ENCODE peak calls at places on chromosomes 2 and 18, in six cellular contexts. W is lower lobe of right lung, Y is AG10803, L is neural progenitor cell, I is kidney, G is PC-3. O is an unnamed sample.

GRCh38 chr2:231611273-231612198 is 18.9 kb downstream of the TEX44 start:
- DNase-seq in W (no peak), Y (peak; percentile 25), L (peak; percentile 66), I (no peak), G (peak; percentile 88), O (peak; percentile 54)

GRCh38 chr2:100260712-100261620 is 61.3 kb downstream of the LONRF2 start:
- DNase-seq in W (no peak), Y (peak; percentile 73), L (peak; percentile 79), I (no peak), G (peak; percentile 83), O (peak; percentile 88)

GRCh38 chr2:62382757-62383156 is 123.2 kb downstream of the TMEM17 start:
- DNase-seq in W (no peak), Y (peak; percentile 13), L (no peak), I (no peak), G (no peak), O (peak; percentile 76)

GRCh38 chr18:54983041-54983686 is 23.9 kb upstream of the CCDC68 start:
- DNase-seq in W (no peak), Y (peak; percentile 61), L (peak; percentile 68), I (no peak), G (peak; percentile 82), O (peak; percentile 91)

GRCh38 chr18:69725855-69726508 is 221.7 kb downstream of the CD226 start:
- DNase-seq in W (no peak), Y (no peak), L (no peak), I (no peak), G (no peak), O (no peak)

GRCh38 chr2:201280191-201281040 is 20.1 kb downstream of the CASP8 start:
- DNase-seq in W (no peak), Y (no peak), L (no peak), I (no peak), G (no peak), O (no peak)

GRCh38 chr18:13464432-13465125 is 246.0 kb downstream of the LDLRAD4 start:
- DNase-seq in W (peak; percentile 70), Y (no peak), L (no peak), I (no peak), G (no peak), O (peak; percentile 15)

GRCh38 chr18:59142274-59142673 is 2.6 kb downstream of the SEC11C start:
- DNase-seq in W (no peak), Y (no peak), L (no peak), I (no peak), G (no peak), O (no peak)

GRCh38 chr2:110869472-110870446 is 137.4 kb downstream of the ACOXL start:
- DNase-seq in W (no peak), Y (peak; percentile 1), L (no peak), I (peak; percentile 84), G (peak; percentile 90), O (peak; percentile 7)

GRCh38 chr2:66748939-66749338 is 314.0 kb downstream of the MEIS1 start:
- DNase-seq in W (no peak), Y (no peak), L (no peak), I (no peak), G (no peak), O (no peak)

GRCh38 chr2:171728989-171729951 is 42.0 kb downstream of the DYNC1I2 start:
- DNase-seq in W (no peak), Y (no peak), L (no peak), I (no peak), G (no peak), O (no peak)

GRCh38 chr2:134507697-134508096 is 211.1 kb downstream of the TMEM163 start:
- DNase-seq in W (no peak), Y (no peak), L (no peak), I (no peak), G (no peak), O (no peak)

GRCh38 chr2:10900216-10901109 is 11.3 kb upstream of the KCNF1 start:
- DNase-seq in W (no peak), Y (no peak), L (no peak), I (no peak), G (peak; percentile 74), O (no peak)

GRCh38 chr18:73848656-73849055 is 299.0 kb downstream of the FBXO15 start:
- DNase-seq in W (no peak), Y (peak; percentile 88), L (no peak), I (no peak), G (peak; percentile 79), O (peak; percentile 88)

GRCh38 chr2:94986392-94986963 is 39.0 kb upstream of the MAL start:
- DNase-seq in W (no peak), Y (peak; percentile 73), L (peak; percentile 25), I (no peak), G (peak; percentile 80), O (peak; percentile 86)

GRCh38 chr18:26635466-26635865 is 87.1 kb upstream of the KCTD1 start:
- DNase-seq in W (no peak), Y (no peak), L (no peak), I (no peak), G (no peak), O (no peak)

GRCh38 chr2:72917875-72918660 is 749 bp downstream of the EMX1 start:
- DNase-seq in W (no peak), Y (no peak), L (peak; percentile 81), I (no peak), G (no peak), O (no peak)

GRCh38 chr2:239502430-239503221 is 101.8 kb upstream of the HDAC4 start:
- DNase-seq in W (peak; percentile 90), Y (no peak), L (no peak), I (peak; percentile 71), G (no peak), O (no peak)

GRCh38 chr18:49152885-49153284 is 202.1 kb upstream of the SMAD7 start:
- DNase-seq in W (no peak), Y (no peak), L (no peak), I (no peak), G (no peak), O (no peak)

GRCh38 chr2:73205611-73206010 is 3.2 kb downstream of the NOTO start:
- DNase-seq in W (no peak), Y (peak; percentile 84), L (no peak), I (no peak), G (no peak), O (no peak)

GRCh38 chr18:37322497-37323035 is 243.0 kb downstream of the CELF4 start:
- DNase-seq in W (no peak), Y (peak; percentile 13), L (peak; percentile 76), I (no peak), G (peak; percentile 29), O (peak; percentile 52)

GRCh38 chr18:1732143-1732542 is 827.5 kb downstream of the ADCYAP1 start:
- DNase-seq in W (no peak), Y (no peak), L (peak; percentile 2), I (no peak), G (no peak), O (no peak)

GRCh38 chr2:200617089-200618050 is 31.6 kb downstream of the AOX1 start:
- DNase-seq in W (no peak), Y (peak; percentile 76), L (no peak), I (no peak), G (no peak), O (peak; percentile 42)

GRCh38 chr18:8333961-8334360 is 275.3 kb upstream of the RAB12 start:
- DNase-seq in W (no peak), Y (no peak), L (peak; percentile 38), I (no peak), G (no peak), O (no peak)

GRCh38 chr2:181790716-181791649 is 100.5 kb upstream of the ITPRID2 start:
- DNase-seq in W (no peak), Y (peak; percentile 86), L (no peak), I (no peak), G (peak; percentile 95), O (peak; percentile 97)

GRCh38 chr2:168626096-168626495 is 170.0 kb downstream of the CERS6 start:
- DNase-seq in W (no peak), Y (no peak), L (no peak), I (no peak), G (no peak), O (no peak)

GRCh38 chr2:45406626-45407025 is 204.4 kb downstream of the SRBD1 start:
- DNase-seq in W (no peak), Y (peak; percentile 17), L (no peak), I (no peak), G (no peak), O (peak; percentile 67)

GRCh38 chr2:175855794-175856453 is 146.1 kb downstream of the LNPK start:
- DNase-seq in W (no peak), Y (peak; percentile 64), L (no peak), I (no peak), G (peak; percentile 39), O (no peak)

GRCh38 chr2:127887452-127888219 is 1.9 kb upstream of the AMMECR1L start:
- DNase-seq in W (no peak), Y (no peak), L (no peak), I (no peak), G (no peak), O (peak; percentile 41)

GRCh38 chr2:188600536-188601210 is 309.0 kb downstream of the GULP1 start:
- DNase-seq in W (no peak), Y (peak; percentile 80), L (no peak), I (no peak), G (no peak), O (peak; percentile 53)

DNA sequence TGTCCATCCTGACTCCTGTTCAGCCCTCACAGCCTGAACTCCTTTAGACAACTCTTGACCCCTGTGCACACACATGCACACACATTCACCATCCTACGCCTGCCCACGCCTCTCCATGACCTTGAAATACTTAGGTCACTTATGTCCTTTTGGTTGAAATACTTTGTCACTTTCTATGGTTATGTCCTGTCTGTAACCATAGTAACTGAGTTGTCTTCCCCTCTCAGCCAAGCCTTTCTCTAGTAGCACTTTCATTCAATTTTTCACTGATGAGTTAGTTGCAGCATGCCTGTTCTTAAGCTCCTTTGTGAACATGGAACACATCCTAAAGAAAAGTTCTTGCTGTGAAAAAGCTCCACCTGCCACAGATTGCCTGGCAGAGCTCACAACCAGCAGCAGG is 225.7 kb downstream of the SEPTIN10 start:
- DNase-seq in W (no peak), Y (no peak), L (no peak), I (peak; percentile 17), G (no peak), O (no peak)
- TF ChIP-seq CTCF in W (no peak), Y (no peak), L (no peak), I (no peak), G (no peak), O (no peak)

GRCh38 chr2:217936952-217937351 is 65.8 kb downstream of the TNS1 start:
- DNase-seq in W (peak; percentile 18), Y (no peak), L (no peak), I (peak; percentile 16), G (no peak), O (no peak)
- H3K4me3 ChIP-seq in W (peak overlapping the region; percentile 40), Y (peak overlapping the region; percentile 13), L (no peak overlapping the region), I (peak overlapping the region; percentile 45), G (no peak overlapping the region), O (no peak overlapping the region)

GRCh38 chr2:232683368-232683767 is 13.8 kb upstream of the GIGYF2 start:
- DNase-seq in W (no peak), Y (no peak), L (no peak), I (no peak), G (no peak), O (no peak)
- TF ChIP-seq CTCF in W (no peak), Y (no peak), L (no peak), I (no peak), G (no peak), O (no peak)

DNA sequence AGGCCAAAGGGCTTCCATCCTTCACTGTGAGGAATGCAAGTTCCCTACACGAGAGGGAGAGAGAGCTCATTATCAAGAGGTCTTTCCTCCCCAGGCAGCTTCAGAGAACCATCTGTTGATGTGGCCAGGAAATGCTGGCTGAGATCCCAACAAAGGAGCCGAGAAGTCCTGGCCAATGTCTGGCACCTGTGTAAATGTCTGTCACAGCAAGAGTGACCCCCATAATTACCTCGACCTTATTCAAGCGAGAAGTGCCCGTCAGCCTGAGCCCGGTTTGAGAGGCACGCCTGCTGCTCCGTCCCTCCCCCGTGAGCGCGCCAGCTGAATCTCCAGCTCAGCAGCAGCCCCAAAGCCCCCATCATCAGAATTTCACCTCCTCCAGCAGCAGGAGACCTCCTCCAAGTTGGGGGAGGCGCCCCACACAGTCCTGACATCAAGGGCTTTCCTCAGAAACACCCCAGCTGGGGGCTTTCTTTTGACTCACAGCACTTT is 48.2 kb upstream of the APCDD1 start:
- DNase-seq in W (no peak), Y (no peak), L (peak; percentile 46), I (peak; percentile 68), G (no peak), O (no peak)
- H3K4me3 ChIP-seq in W (no peak overlapping the region), Y (no peak overlapping the region), L (peak overlapping the region; percentile 7), I (no peak overlapping the region), G (no peak overlapping the region), O (no peak overlapping the region)